ENCODE peak calls at places on chromosomes 13 and 19, in four cellular contexts. E is fibroblast of mammary gland, G is tibial artery, W is substantia nigra. S is an unnamed sample.

GRCh38 chr13:83340170-83340569 is 542.1 kb downstream of the SLITRK1 start:
- DNase-seq in E (no peak), G (no peak), W (no peak), S (no peak)

GRCh38 chr19:1618157-1619093 is 13.2 kb upstream of the UQCR11 start:
- DNase-seq in E (peak), G (no peak), W (no peak), S (peak)

GRCh38 chr19:35349614-35350521 is 2.2 kb downstream of the FFAR1 start:
- DNase-seq in E (no peak), G (peak), W (no peak), S (no peak)

GRCh38 chr19:45496349-45496953 is 396 bp downstream of the RTN2 start:
- DNase-seq in E (no peak), G (no peak), W (no peak), S (peak)

GRCh38 chr13:25179810-25180437 is 7.8 kb upstream of the AMER2 start:
- DNase-seq in E (no peak), G (no peak), W (no peak), S (no peak)

GRCh38 chr13:88257706-88258105 is 586.5 kb downstream of the SLITRK5 start:
- DNase-seq in E (no peak), G (no peak), W (no peak), S (no peak)

GRCh38 chr13:31768351-31768750 is 29.0 kb downstream of the RXFP2 start:
- DNase-seq in E (no peak), G (no peak), W (no peak), S (no peak)

GRCh38 chr19:55197531-55197930 is 11.8 kb downstream of the PTPRH start:
- DNase-seq in E (no peak), G (no peak), W (no peak), S (no peak)

GRCh38 chr13:97015661-97016350 is 21.5 kb upstream of the OXGR1 start:
- DNase-seq in E (no peak), G (no peak), W (no peak), S (no peak)

GRCh38 chr19:12991296-12991695 is 4.0 kb upstream of the NFIX start:
- DNase-seq in E (no peak), G (no peak), W (no peak), S (no peak)

GRCh38 chr13:99969934-99970760 is 1.4 kb downstream of the ZIC5 start:
- DNase-seq in E (peak), G (no peak), W (no peak), S (no peak)

GRCh38 chr13:66617786-66618185 is 612.4 kb downstream of the PCDH9 start:
- DNase-seq in E (no peak), G (no peak), W (no peak), S (no peak)